ENCODE peak calls at places on chromosome 12, in six cellular contexts. A, I, P, O, W and L are unnamed samples.
A peak's percentile ranks its signal among the peaks of the same experiment; 100 is the strongest.

GRCh38 chr12:3227076-3227975 is 150.1 kb downstream of the TSPAN9 start:
- DNase-seq in A (no peak), I (peak; percentile 42), P (no peak), O (no peak), W (no peak), L (no peak)

GRCh38 chr12:49059385-49060232 is 985 bp downstream of the KMT2D start:
- DNase-seq in A (no peak), I (peak; percentile 76), P (peak; percentile 7), O (peak; percentile 66), W (peak; percentile 15), L (peak; percentile 43)

GRCh38 chr12:52813885-52814709 is at the start of gene KRT4:
- DNase-seq in A (no peak), I (no peak), P (peak; percentile 63), O (no peak), W (no peak), L (no peak)

GRCh38 chr12:52175411-52176350 is 16.1 kb downstream of the KRT80 start:
- DNase-seq in A (no peak), I (peak; percentile 28), P (no peak), O (no peak), W (peak; percentile 54), L (no peak)

GRCh38 chr12:100752841-100753240 is 41.7 kb upstream of the ANO4 start:
- DNase-seq in A (no peak), I (no peak), P (peak; percentile 18), O (no peak), W (peak; percentile 1), L (no peak)

GRCh38 chr12:18696971-18697602 is 40.7 kb downstream of the PLCZ1 start:
- DNase-seq in A (no peak), I (no peak), P (peak; percentile 68), O (peak; percentile 70), W (peak; percentile 59), L (no peak)

GRCh38 chr12:50677858-50678257 is 86.0 kb upstream of the ATF1 start:
- DNase-seq in A (no peak), I (no peak), P (peak; percentile 57), O (peak; percentile 54), W (peak; percentile 36), L (no peak)

GRCh38 chr12:113463746-113464743 is 7.6 kb downstream of the LHX5 start:
- DNase-seq in A (peak; percentile 26), I (peak; percentile 57), P (no peak), O (no peak), W (no peak), L (no peak)

GRCh38 chr12:1500095-1500801 is 94.1 kb downstream of the FBXL14 start:
- DNase-seq in A (no peak), I (no peak), P (peak; percentile 58), O (peak; percentile 11), W (peak; percentile 88), L (peak; percentile 37)

GRCh38 chr12:115950959-115951358 is 326.5 kb downstream of the MED13L start:
- DNase-seq in A (no peak), I (no peak), P (no peak), O (no peak), W (no peak), L (no peak)

GRCh38 chr12:53695148-53696138 is 19.6 kb upstream of the ATP5MC2 start:
- DNase-seq in A (peak; percentile 59), I (peak; percentile 82), P (peak; percentile 32), O (peak; percentile 75), W (peak; percentile 56), L (peak; percentile 25)

GRCh38 chr12:4910502-4911315 is 1.0 kb downstream of the KCNA1 start:
- DNase-seq in A (no peak), I (peak; percentile 20), P (no peak), O (peak; percentile 11), W (peak; percentile 5), L (no peak)

DNA sequence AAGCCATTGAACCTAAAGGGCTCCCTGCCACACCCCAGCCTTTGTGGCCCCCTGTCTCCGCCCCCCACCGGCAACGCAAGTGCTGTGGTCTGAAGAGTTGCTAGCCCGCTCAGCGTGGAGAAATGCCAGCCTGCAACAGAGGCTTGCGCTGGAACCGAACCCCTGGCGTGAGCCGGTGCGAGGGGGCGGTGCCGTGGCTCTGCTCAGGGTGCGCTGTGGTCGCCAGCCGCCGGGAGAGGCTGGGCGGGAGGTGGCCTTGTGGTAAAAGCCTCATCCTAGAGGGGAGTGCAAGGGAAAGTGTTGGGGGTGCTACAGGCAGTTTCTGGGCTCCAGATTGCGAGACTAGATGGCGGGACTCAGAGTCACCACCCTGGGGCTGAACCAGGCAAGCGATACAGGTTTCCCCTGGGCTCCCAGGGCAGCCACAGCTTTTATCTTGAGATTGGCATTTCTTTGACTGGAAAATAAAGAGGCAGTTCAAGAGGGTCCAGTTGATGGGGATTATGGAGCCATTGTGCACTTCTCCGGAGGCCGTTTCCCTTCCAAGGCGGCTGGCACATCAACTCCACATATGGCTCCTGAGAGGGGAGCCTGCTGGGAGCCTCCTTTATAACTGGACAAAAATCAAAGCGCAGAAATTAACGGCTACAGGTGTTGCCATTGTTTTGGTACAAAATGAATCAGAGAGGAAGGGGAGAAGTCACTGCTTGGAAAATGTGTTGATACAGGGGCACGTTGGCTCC is 2.3 kb downstream of the PLXNC1 start:
- DNase-seq in A (peak; percentile 43), I (peak; percentile 60), P (no peak), O (no peak), W (no peak), L (peak; percentile 53)
- H3K9ac ChIP-seq in A (peak overlapping the region; percentile 85), I (no peak overlapping the region), P (no peak overlapping the region), O (no peak overlapping the region), W (no peak overlapping the region), L (peak overlapping the region; percentile 34)

GRCh38 chr12:104304261-104305004 is 894 bp downstream of the EID3 start:
- DNase-seq in A (no peak), I (no peak), P (no peak), O (no peak), W (no peak), L (no peak)
- H3K4me3 ChIP-seq in A (no peak overlapping the region), I (no peak overlapping the region), P (peak overlapping the region; percentile 53), O (peak overlapping the region; percentile 82), W (peak overlapping the region; percentile 55), L (peak overlapping the region; percentile 34)

DNA sequence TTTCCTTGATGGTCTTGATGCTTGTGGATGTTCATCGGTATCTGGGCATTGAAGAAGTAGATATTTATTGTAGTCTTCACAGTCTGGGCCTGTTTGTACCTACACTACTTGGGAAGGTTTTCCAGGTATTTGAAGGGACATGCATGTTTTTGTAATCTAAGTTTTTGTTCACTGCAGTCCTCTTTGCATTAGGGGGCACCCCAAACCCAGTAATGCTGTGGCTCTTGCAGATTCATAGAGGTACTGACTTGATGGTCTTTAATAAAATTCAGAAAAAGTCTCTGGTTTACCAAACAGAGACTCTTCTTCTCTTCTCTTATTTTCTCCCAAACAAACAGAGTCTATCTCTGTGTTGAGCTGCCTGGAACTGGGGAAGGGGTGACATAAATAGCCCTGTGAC is 150.9 kb upstream of the SLC16A7 start:
- DNase-seq in A (no peak), I (no peak), P (no peak), O (no peak), W (peak; percentile 51), L (no peak)
- H3K9ac ChIP-seq in A (no peak overlapping the region), I (no peak overlapping the region), P (no peak overlapping the region), O (no peak overlapping the region), W (no peak overlapping the region), L (no peak overlapping the region)

DNA sequence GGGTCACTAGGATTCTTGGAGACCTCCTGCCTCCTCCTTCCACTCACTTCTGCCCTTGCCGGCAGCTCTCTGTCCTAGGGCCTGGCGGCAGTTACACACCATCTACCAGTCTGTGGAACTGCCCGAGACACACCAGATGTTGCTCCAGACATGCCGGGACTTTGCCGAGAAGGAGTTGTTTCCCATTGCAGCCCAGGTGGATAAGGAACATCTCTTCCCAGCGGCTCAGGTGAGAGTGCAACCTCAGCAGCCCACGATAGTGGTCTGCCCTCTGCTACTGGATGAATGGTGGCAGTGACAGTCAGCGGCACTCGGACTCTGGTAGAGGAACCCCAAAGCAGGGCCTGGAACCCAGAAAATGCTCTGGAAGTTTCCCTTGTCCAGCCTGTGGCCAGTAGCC is 1.3 kb downstream of the ACADS start:
- DNase-seq in A (no peak), I (no peak), P (no peak), O (no peak), W (no peak), L (no peak)
- H3K4me3 ChIP-seq in A (no peak overlapping the region), I (no peak overlapping the region), P (no peak overlapping the region), O (peak overlapping the region; percentile 89), W (no peak overlapping the region), L (peak overlapping the region; percentile 70)